ENCODE peak calls at places on chromosomes 3 and 15, in four cellular contexts. J is RWPE2, P is GM20000, Z is lower leg skin. S is an unnamed sample.

GRCh38 chr3:115852278-115852677 is 229.0 kb downstream of the GAP43 start:
- DNase-seq in J (no peak), P (no peak), Z (no peak), S (no peak)

GRCh38 chr15:75966073-75966472 is 46.2 kb downstream of the NRG4 start:
- DNase-seq in J (no peak), Z (no peak), P (no peak), S (no peak)

GRCh38 chr3:147360936-147361670 is 45.2 kb downstream of the ZIC4 start:
- DNase-seq in J (no peak), P (no peak), Z (no peak), S (no peak)

GRCh38 chr3:114706591-114707224 is 412.9 kb downstream of the TIGIT start:
- DNase-seq in P (peak; percentile 51), J (no peak), Z (no peak), S (no peak)

GRCh38 chr3:151768393-151768930 is 34.7 kb downstream of the AADACL2 start:
- DNase-seq in P (no peak), J (no peak), Z (no peak), S (no peak)

GRCh38 chr3:2268779-2269178 is 170.1 kb downstream of the CNTN4 start:
- DNase-seq in Z (no peak), P (no peak), J (no peak), S (no peak)

GRCh38 chr3:55720614-55721013 is 233.5 kb upstream of the WNT5A start:
- DNase-seq in Z (no peak), J (no peak), P (peak; percentile 50), S (no peak)

GRCh38 chr3:139732729-139733128 is 55.0 kb upstream of the NMNAT3 start:
- DNase-seq in J (no peak), P (no peak), Z (no peak), S (no peak)

GRCh38 chr3:125143538-125143937 is 69.0 kb downstream of the SLC12A8 start:
- DNase-seq in J (no peak), Z (no peak), P (no peak), S (no peak)

GRCh38 chr15:34993413-34993812 is 5.3 kb upstream of the ZNF770 start:
- DNase-seq in J (no peak), Z (no peak), P (no peak), S (no peak)

GRCh38 chr3:52498134-52499054 is 3.3 kb downstream of the STAB1 start:
- DNase-seq in J (no peak), P (no peak), Z (peak; percentile 66), S (no peak)

GRCh38 chr3:10816019-10816862 is at the start of gene SLC6A11:
- DNase-seq in J (no peak), Z (no peak), P (no peak), S (no peak)

GRCh38 chr15:45637552-45638033 is 2.8 kb downstream of the SQOR start:
- DNase-seq in Z (peak; percentile 67), P (peak; percentile 85), J (no peak), S (no peak)

GRCh38 chr3:186693843-186694242 is 23.3 kb upstream of the KNG1 start:
- DNase-seq in P (no peak), J (no peak), Z (no peak), S (no peak)

GRCh38 chr3:35505181-35505580 is 134.1 kb upstream of the ARPP21 start:
- DNase-seq in Z (no peak), P (no peak), J (no peak), S (peak; percentile 56)

GRCh38 chr15:76059320-76060097 is at the start of gene TMEM266:
- DNase-seq in Z (no peak), J (no peak), P (peak; percentile 88), S (no peak)

GRCh38 chr15:74202461-74203401 is at the start of gene STRA6:
- DNase-seq in Z (no peak), P (no peak), J (no peak), S (no peak)

GRCh38 chr3:128236667-128237066 is 83.4 kb downstream of the EEFSEC start:
- DNase-seq in P (no peak), J (no peak), Z (no peak), S (no peak)

GRCh38 chr3:115420086-115420485 is 203.2 kb upstream of the GAP43 start:
- DNase-seq in Z (no peak), J (no peak), P (no peak), S (no peak)

GRCh38 chr3:52022323-52023100 is 26.8 kb upstream of the RPL29 start:
- DNase-seq in J (no peak), Z (no peak), P (no peak), S (no peak)

GRCh38 chr3:107845355-107846281 is 245.2 kb downstream of the CD47 start:
- DNase-seq in P (no peak), Z (no peak), J (no peak), S (no peak)

GRCh38 chr3:9915252-9916141 is 1.4 kb upstream of the IL17RC start:
- DNase-seq in J (no peak), Z (no peak), P (peak; percentile 63), S (no peak)

GRCh38 chr3:14353486-14353885 is 48.9 kb upstream of the SLC6A6 start:
- DNase-seq in Z (no peak), P (no peak), J (no peak), S (no peak)

GRCh38 chr3:28286595-28286994 is 45.2 kb downstream of the CMC1 start:
- DNase-seq in P (peak; percentile 17), Z (no peak), J (no peak), S (no peak)

GRCh38 chr15:79540551-79540950 is 108.4 kb downstream of the MINAR1 start:
- DNase-seq in Z (no peak), J (no peak), P (no peak), S (no peak)

GRCh38 chr15:20665653-20666052 is 124.1 kb upstream of the GOLGA6L6 start:
- DNase-seq in Z (no peak), P (no peak), J (no peak), S (no peak)

GRCh38 chr3:99638244-99638948 is at the start of gene COL8A1:
- DNase-seq in P (no peak), J (peak; percentile 87), Z (no peak), S (peak; percentile 98)

GRCh38 chr3:104044002-104044401 is 1322.7 kb upstream of the ALCAM start:
- DNase-seq in J (no peak), Z (no peak), P (no peak), S (no peak)

GRCh38 chr3:177196473-177197040 is 725 bp downstream of the TBL1XR1 start:
- DNase-seq in Z (no peak), J (no peak), P (peak; percentile 73), S (no peak)

GRCh38 chr15:41849861-41850260 is 11.2 kb downstream of the PLA2G4B start:
- DNase-seq in J (no peak), P (no peak), Z (no peak), S (no peak)

GRCh38 chr15:88342666-88343065 is 86.1 kb upstream of the NTRK3 start:
- DNase-seq in Z (no peak), P (no peak), J (no peak), S (no peak)

GRCh38 chr15:88335074-88335473 is 78.5 kb upstream of the NTRK3 start:
- DNase-seq in Z (no peak), P (no peak), J (no peak), S (no peak)

GRCh38 chr15:88334436-88334835 is 77.9 kb upstream of the NTRK3 start:
- DNase-seq in P (no peak), Z (no peak), J (no peak), S (no peak)

GRCh38 chr15:88341653-88342052 is 85.1 kb upstream of the NTRK3 start:
- DNase-seq in Z (no peak), J (no peak), P (no peak), S (no peak)

DNA sequence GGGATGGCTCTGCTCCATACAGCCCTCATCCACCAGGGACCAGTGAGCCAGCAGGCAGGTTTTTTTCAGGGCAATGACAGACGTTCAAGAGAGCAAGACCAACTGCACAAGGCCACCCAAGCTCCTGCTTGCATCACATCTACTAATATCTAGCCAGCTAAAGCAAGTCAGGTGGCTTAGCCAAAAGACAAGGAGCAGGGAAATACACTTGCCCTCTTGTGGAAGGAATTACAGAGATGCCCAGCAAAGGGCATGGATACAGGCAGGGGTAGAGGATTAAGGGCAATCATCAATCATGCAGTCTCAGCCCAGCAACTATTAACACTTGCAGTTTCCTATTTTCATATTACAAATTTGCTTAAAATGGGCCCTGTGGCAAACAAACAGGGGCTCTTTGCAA is 81.5 kb upstream of the NTRK3 start:
- DNase-seq in Z (no peak), P (no peak), J (no peak), S (no peak)
- TF ChIP-seq CTCF in Z (no peak), P (no peak), J (no peak), S (peak; percentile 14)

GRCh38 chr3:54086639-54087405 is 35.5 kb upstream of the CACNA2D3 start:
- DNase-seq in J (no peak), Z (no peak), P (no peak), S (no peak)

GRCh38 chr3:54085936-54086335 is 36.4 kb upstream of the CACNA2D3 start:
- DNase-seq in P (no peak), J (no peak), Z (no peak), S (no peak)

GRCh38 chr3:54083901-54084300 is 38.5 kb upstream of the CACNA2D3 start:
- DNase-seq in J (no peak), Z (no peak), P (no peak), S (no peak)

GRCh38 chr3:54087581-54088410 is 34.6 kb upstream of the CACNA2D3 start:
- DNase-seq in J (no peak), Z (no peak), P (no peak), S (no peak)
- TF ChIP-seq CTCF in J (no peak), Z (no peak), P (no peak), S (no peak)

GRCh38 chr3:72265250-72265649 is 480.3 kb upstream of the PROK2 start:
- DNase-seq in J (no peak), P (no peak), Z (no peak), S (no peak)
- TF ChIP-seq CTCF in J (peak; percentile 20), P (no peak), Z (no peak), S (peak; percentile 75)

GRCh38 chr3:150503402-150504099 is 42.7 kb downstream of the SERP1 start:
- DNase-seq in Z (no peak), J (no peak), P (no peak), S (no peak)
- TF ChIP-seq CTCF in Z (no peak), J (no peak), P (no peak), S (no peak)